ENCODE peak calls at places on chromosome X, in nine cellular contexts. N is endothelial cell of umbilical vein, Z is K562, D is hepatocyte, U is neural progenitor cell, K is PC-3, S is MM.1S, O is A673, R is PC-9. L is an unnamed sample.

GRCh38 chrX:12721042-12721441 is 70.2 kb upstream of the PRPS2 start:
- DNase-seq in N (no peak), Z (no peak), D (peak; percentile 15), U (peak; percentile 53), K (peak; percentile 16), S (no peak), O (peak; percentile 2), R (no peak), L (no peak)

GRCh38 chrX:153029875-153030274 is 26.4 kb upstream of the PNMA3 start:
- DNase-seq in N (no peak), Z (no peak), D (no peak), U (no peak), K (no peak), S (no peak), O (no peak), R (no peak), L (no peak)

GRCh38 chrX:8237718-8238117 is 66.7 kb upstream of the VCX2 start:
- DNase-seq in N (no peak), Z (no peak), D (no peak), U (peak; percentile 11), K (peak; percentile 6), S (no peak), O (no peak), R (no peak), L (no peak)

GRCh38 chrX:36867143-36867542 is 141.0 kb upstream of the FAM47C start:
- DNase-seq in N (peak; percentile 29), Z (peak; percentile 10), D (peak; percentile 64), U (peak; percentile 46), K (peak; percentile 64), S (peak; percentile 32), O (peak; percentile 82), R (no peak), L (peak; percentile 1)

GRCh38 chrX:19852014-19853005 is 35.1 kb downstream of the SH3KBP1 start:
- DNase-seq in N (no peak), Z (no peak), D (no peak), U (no peak), K (peak; percentile 44), S (no peak), O (no peak), R (no peak), L (peak; percentile 80)

GRCh38 chrX:121307441-121307840 is 260.0 kb downstream of the GLUD2 start:
- DNase-seq in N (no peak), Z (no peak), D (no peak), U (no peak), K (no peak), S (peak; percentile 84), O (no peak), R (no peak), L (peak; percentile 35)

GRCh38 chrX:47283015-47283771 is 50.4 kb downstream of the USP11 start:
- DNase-seq in N (no peak), Z (no peak), D (no peak), U (no peak), K (no peak), S (no peak), O (peak; percentile 40), R (no peak), L (peak; percentile 62)

GRCh38 chrX:16120431-16120830 is 2.9 kb upstream of the GRPR start:
- DNase-seq in N (no peak), Z (no peak), D (no peak), U (no peak), K (no peak), S (no peak), O (peak; percentile 66), R (no peak), L (no peak)

GRCh38 chrX:152465132-152465531 is 14.0 kb upstream of the GABRA3 start:
- DNase-seq in N (no peak), Z (no peak), D (no peak), U (no peak), K (no peak), S (no peak), O (no peak), R (no peak), L (no peak)

GRCh38 chrX:38717871-38718270 is 83.4 kb upstream of the MID1IP1 start:
- DNase-seq in N (peak; percentile 4), Z (peak; percentile 55), D (peak; percentile 7), U (peak; percentile 43), K (peak; percentile 46), S (peak; percentile 21), O (peak; percentile 40), R (no peak), L (no peak)
- TF ChIP-seq EZH2 in N (no peak), Z (no peak), D (no peak), U (no peak), K (no peak), S (no peak), O (no peak), R (no peak), L (no peak)

GRCh38 chrX:17496407-17496806 is 121.4 kb downstream of the NHS start:
- DNase-seq in N (no peak), Z (no peak), D (no peak), U (no peak), K (peak; percentile 88), S (no peak), O (no peak), R (peak; percentile 73), L (no peak)
- H3K4me1 ChIP-seq in N (no peaks in the 10 kb centered on the region), Z (no peaks in the 10 kb centered on the region), D (no peaks in the 10 kb centered on the region), U (no peaks in the 10 kb centered on the region), K (peaks cover 71% of the 10 kb centered on the region), S (no peaks in the 10 kb centered on the region), O (no peaks in the 10 kb centered on the region), R (peaks cover 81% of the 10 kb centered on the region), L (peaks cover 12% of the 10 kb centered on the region)

GRCh38 chrX:45761920-45762319 is 561.2 kb upstream of the DIPK2B start:
- DNase-seq in N (no peak), Z (no peak), D (no peak), U (no peak), K (peak; percentile 24), S (no peak), O (no peak), R (no peak), L (no peak)
- H3K4me3 ChIP-seq in N (no peak overlapping the region), Z (no peak overlapping the region), D (no peak overlapping the region), U (no peak overlapping the region), K (peak overlapping the region; percentile 50), S (no peak overlapping the region), O (no peak overlapping the region), R (no peak overlapping the region), L (no peak overlapping the region)

GRCh38 chrX:108439434-108439883 is at the start of gene COL4A5:
- DNase-seq in N (peak; percentile 79), Z (peak; percentile 62), D (peak; percentile 72), U (peak; percentile 87), K (peak; percentile 90), S (peak; percentile 69), O (peak; percentile 67), R (peak; percentile 79), L (peak; percentile 94)

GRCh38 chrX:108435261-108435660 is 3.0 kb downstream of the COL4A6 start:
- DNase-seq in N (no peak), Z (no peak), D (no peak), U (no peak), K (no peak), S (no peak), O (no peak), R (no peak), L (no peak)

GRCh38 chrX:108439961-108440696 is 491 bp downstream of the COL4A5 start:
- DNase-seq in N (peak; percentile 55), Z (peak; percentile 12), D (peak; percentile 24), U (peak; percentile 64), K (no peak), S (no peak), O (peak; percentile 1), R (no peak), L (no peak)

GRCh38 chrX:108437354-108437753 is 868 bp downstream of the COL4A6 start:
- DNase-seq in N (peak; percentile 1), Z (no peak), D (no peak), U (peak; percentile 21), K (no peak), S (no peak), O (no peak), R (no peak), L (no peak)

DNA sequence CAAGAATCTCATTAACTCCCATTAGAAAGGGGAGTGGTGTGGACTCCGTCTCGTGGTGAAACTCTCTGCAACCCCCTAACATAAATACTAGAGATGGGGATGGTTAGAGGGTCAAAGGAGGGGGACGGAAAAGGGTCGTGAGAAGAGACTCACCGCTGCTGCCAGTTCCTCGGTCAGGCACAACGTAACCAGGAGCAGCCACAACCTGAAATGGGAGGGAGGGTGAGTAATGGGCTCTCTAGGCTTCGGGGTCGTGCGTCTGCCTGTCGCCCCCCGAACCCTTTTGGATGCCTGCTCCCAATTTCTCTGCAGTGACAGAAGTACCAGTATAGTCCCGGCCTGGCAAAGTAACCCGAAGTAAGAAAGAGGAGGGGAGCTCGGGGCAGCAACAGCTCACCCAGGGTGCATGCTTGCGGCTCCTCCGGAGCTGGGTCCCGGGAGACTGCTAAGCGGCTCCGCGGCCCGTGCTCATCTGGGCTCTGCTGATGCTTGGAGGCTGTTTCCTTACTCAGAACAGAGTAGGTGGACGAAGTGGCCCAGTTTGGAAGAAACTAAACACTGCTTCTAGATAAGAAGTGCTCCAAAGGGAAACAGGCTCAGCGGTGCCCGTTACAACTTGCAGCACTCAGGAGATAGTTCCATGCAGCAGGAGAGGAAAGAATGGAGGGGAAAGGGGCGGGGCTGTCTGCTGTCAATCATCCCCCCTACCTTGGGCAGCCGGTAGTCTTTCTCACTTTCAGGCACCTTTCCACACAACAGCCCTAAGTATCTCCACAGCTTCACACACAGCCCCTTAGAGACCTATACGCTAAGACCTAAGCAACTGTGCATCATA is at the start of gene COL4A6:
- DNase-seq in N (peak; percentile 26), Z (peak; percentile 24), D (peak; percentile 47), U (peak; percentile 72), K (no peak), S (no peak), O (no peak), R (no peak), L (no peak)
- TF ChIP-seq EZH2 in N (no peak), Z (no peak), D (no peak), U (no peak), K (no peak), S (no peak), O (no peak), R (no peak), L (no peak)

GRCh38 chrX:154360155-154360713 is 14.2 kb downstream of the FLNA start:
- DNase-seq in N (no peak), Z (no peak), D (no peak), U (no peak), K (no peak), S (no peak), O (no peak), R (no peak), L (no peak)

GRCh38 chrX:154357205-154357604 is 17.2 kb downstream of the FLNA start:
- DNase-seq in N (no peak), Z (no peak), D (no peak), U (no peak), K (no peak), S (no peak), O (no peak), R (no peak), L (no peak)

GRCh38 chrX:154358011-154358410 is 16.4 kb downstream of the FLNA start:
- DNase-seq in N (no peak), Z (no peak), D (no peak), U (no peak), K (no peak), S (no peak), O (no peak), R (no peak), L (no peak)

GRCh38 chrX:154359362-154360154 is 14.9 kb downstream of the FLNA start:
- DNase-seq in N (no peak), Z (no peak), D (no peak), U (no peak), K (no peak), S (no peak), O (no peak), R (no peak), L (no peak)

DNA sequence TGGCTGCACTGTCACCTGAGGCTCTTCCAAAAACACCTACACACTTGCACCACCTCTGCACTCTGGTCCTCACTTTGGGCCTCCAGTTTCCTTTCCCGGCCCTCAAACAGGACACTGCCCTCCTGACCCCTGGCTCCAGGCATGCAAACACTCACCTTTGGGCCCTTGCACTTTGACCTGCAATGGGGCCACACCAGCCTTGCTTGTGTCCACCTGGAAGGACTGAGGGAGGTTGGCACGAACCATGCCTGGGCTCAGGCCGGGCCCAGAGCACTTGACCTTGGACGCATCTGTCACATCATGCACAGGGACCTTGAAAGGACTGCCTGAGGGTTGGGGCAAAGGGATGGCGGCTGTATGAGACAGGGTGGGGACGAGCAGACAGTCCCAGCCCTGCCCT is 15.6 kb downstream of the FLNA start:
- DNase-seq in N (no peak), Z (no peak), D (no peak), U (no peak), K (no peak), S (no peak), O (no peak), R (no peak), L (no peak)
- H3K4me1 ChIP-seq in N (no peaks in the 10 kb centered on the region), Z (peaks cover 19% of the 10 kb centered on the region), D (no peaks in the 10 kb centered on the region), U (no peaks in the 10 kb centered on the region), K (no peaks in the 10 kb centered on the region), S (no peaks in the 10 kb centered on the region), O (no peaks in the 10 kb centered on the region), R (no peaks in the 10 kb centered on the region), L (peaks cover 5% of the 10 kb centered on the region)